ENCODE peak calls at places on chromosome 16, in four cellular contexts. S, Z, I and F are unnamed samples.

GRCh38 chr16:58937661-58938060 is 203.5 kb upstream of the GOT2 start:
- DNase-seq in S (no peak), Z (no peak), I (peak), F (no peak)

GRCh38 chr16:35637683-35638082 is 2178.3 kb downstream of the TP53TG3F start:
- DNase-seq in Z (no peak), I (no peak), S (no peak), F (no peak)

GRCh38 chr16:53614346-53614745 is 89.3 kb downstream of the RPGRIP1L start:
- DNase-seq in I (no peak), S (no peak), Z (no peak), F (no peak)

GRCh38 chr16:67762385-67762784 is 43.3 kb upstream of the GFOD2 start:
- DNase-seq in Z (no peak), S (no peak), I (no peak), F (no peak)

GRCh38 chr16:84617068-84617630 is 729 bp downstream of the COTL1 start:
- DNase-seq in I (peak), Z (no peak), S (peak), F (peak)

GRCh38 chr16:28915181-28915580 is 9.9 kb downstream of the RABEP2 start:
- DNase-seq in S (no peak), Z (no peak), I (no peak), F (no peak)

GRCh38 chr16:27620533-27620932 is 70.6 kb downstream of the KATNIP start:
- DNase-seq in I (no peak), S (no peak), Z (no peak), F (no peak)

GRCh38 chr16:35795361-35796029 is 2336.1 kb downstream of the TP53TG3F start:
- DNase-seq in S (no peak), I (no peak), Z (peak), F (no peak)

GRCh38 chr16:58020628-58021521 is 4.7 kb upstream of the MMP15 start:
- DNase-seq in I (peak), S (peak), Z (peak), F (peak)

GRCh38 chr16:24286713-24287405 is 30.7 kb downstream of the CACNG3 start:
- DNase-seq in I (no peak), Z (no peak), S (no peak), F (no peak)

GRCh38 chr16:85085721-85086120 is 26.6 kb downstream of the CIBAR2 start:
- DNase-seq in Z (no peak), I (no peak), S (no peak), F (no peak)

GRCh38 chr16:9415588-9415987 is 324.1 kb downstream of the HAPSTR1 start:
- DNase-seq in I (no peak), Z (no peak), S (no peak), F (no peak)

GRCh38 chr16:50323335-50324011 is 45.3 kb downstream of the BRD7 start:
- DNase-seq in Z (no peak), I (no peak), S (no peak), F (no peak)
- TF ChIP-seq CTCF in Z (no peak), I (peak), S (no peak), F (no peak)

GRCh38 chr16:66696669-66697630 is at the start of gene CMTM4:
- DNase-seq in S (peak), Z (peak), I (peak), F (peak)
- TF ChIP-seq CTCF in S (peak), Z (peak), I (peak), F (peak)

DNA sequence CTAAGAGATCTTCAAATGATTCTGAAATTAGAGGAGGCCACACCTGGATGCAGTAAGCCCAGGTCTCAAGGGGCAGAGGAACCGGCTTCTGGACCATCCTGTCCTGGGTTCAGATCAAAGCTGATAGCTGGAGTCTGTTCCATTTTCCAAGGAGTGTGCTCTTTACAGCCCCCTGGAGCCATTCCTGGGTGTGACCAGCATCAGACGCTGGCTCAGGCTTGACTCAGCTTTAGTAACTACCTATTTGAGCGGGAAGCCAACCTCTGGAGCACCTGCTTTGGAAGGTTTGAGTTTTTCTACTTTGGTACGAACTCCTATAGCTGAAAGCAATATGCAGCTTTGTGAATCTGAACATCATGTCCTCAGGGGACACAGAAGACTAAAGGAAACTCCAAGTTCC is 12.9 kb upstream of the BBS2 start:
- DNase-seq in S (no peak), I (no peak), Z (no peak), F (no peak)
- TF ChIP-seq CTCF in S (no peak), I (no peak), Z (no peak), F (no peak)

GRCh38 chr16:3880623-3881498 is at the start of gene CREBBP:
- DNase-seq in Z (peak), I (peak), S (peak), F (peak)
- TF ChIP-seq CTCF in Z (no peak), I (no peak), S (no peak), F (no peak)

GRCh38 chr16:4661661-4662060 is 31.7 kb upstream of the NUDT16L1 start:
- DNase-seq in I (no peak), Z (no peak), S (no peak), F (no peak)

GRCh38 chr16:4664538-4665418 is 28.6 kb upstream of the NUDT16L1 start:
- DNase-seq in I (no peak), S (no peak), Z (peak), F (peak)

GRCh38 chr16:4660454-4661007 is 32.8 kb upstream of the NUDT16L1 start:
- DNase-seq in I (no peak), Z (peak), S (no peak), F (peak)

GRCh38 chr16:4666537-4667202 is 26.7 kb upstream of the NUDT16L1 start:
- DNase-seq in S (no peak), Z (no peak), I (no peak), F (no peak)

DNA sequence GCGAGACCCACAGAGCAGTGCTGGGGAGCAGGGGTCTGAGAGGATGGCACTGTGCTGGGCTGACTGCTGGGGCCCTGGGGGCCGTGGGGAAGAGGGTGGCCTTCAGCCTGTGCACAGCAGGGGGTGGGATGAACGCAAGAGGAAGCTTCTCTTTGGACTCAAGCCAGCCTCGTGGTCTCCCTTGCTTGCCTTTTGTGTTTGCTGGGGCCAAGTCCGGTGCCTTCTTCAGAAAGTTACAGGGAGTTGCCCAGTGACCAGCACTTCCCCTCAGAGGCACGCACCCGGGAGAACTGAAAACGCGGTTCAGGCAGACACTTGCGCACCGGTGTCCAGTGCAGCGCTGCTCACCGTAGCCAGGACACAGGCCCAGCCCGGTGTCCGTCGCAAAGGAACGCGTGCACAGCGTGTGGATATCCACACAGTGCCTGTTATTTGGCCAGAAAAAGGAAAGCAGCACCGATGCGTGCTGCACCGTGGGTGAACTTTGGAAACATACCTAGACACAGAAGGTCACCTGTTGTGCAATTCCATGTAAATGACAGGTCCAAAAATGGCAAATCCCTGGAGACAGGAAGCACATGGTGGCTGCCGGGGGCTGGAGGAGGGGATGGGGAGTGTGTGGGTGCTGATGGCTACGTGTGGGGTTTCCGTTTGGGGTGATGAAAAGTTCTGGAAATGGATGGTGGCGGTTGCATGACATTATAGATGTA is 29.5 kb upstream of the NUDT16L1 start:
- DNase-seq in Z (peak), S (peak), I (no peak), F (no peak)
- TF ChIP-seq CTCF in Z (no peak), S (no peak), I (no peak), F (no peak)